ENCODE peak calls at places on chromosomes 6 and 20, in eight cellular contexts. D is GM23248, N is SK-N-SH, P is PC-3, W is GM23338, E is MM.1S, A is hepatocyte, Z is HCT116. C is an unnamed sample.

GRCh38 chr6:108807928-108808327 is 40.3 kb upstream of the ARMC2 start:
- DNase-seq in A (no peak), D (no peak), N (no peak), W (no peak), Z (no peak), E (no peak), P (no peak), C (no peak)

GRCh38 chr20:40650707-40651106 is 38.3 kb downstream of the MAFB start:
- DNase-seq in Z (no peak), N (no peak), E (no peak), A (no peak), W (no peak), P (no peak), D (no peak), C (no peak)

GRCh38 chr20:4937422-4938319 is 63.6 kb downstream of the SLC23A2 start:
- DNase-seq in W (peak; percentile 16), E (no peak), Z (no peak), A (peak; percentile 27), N (no peak), P (peak; percentile 57), D (no peak), C (no peak)

GRCh38 chr20:58913079-58913478 is 60.6 kb downstream of the GNAS start:
- DNase-seq in E (no peak), D (no peak), P (no peak), A (no peak), N (no peak), Z (no peak), W (no peak), C (no peak)

GRCh38 chr20:47464380-47465101 is 37.1 kb upstream of the NCOA3 start:
- DNase-seq in E (no peak), D (peak; percentile 96), P (peak; percentile 100), Z (peak; percentile 36), N (peak; percentile 22), A (peak; percentile 93), W (peak; percentile 28), C (no peak)

GRCh38 chr6:6714498-6715360 is 126.2 kb downstream of the LY86 start:
- DNase-seq in E (no peak), D (no peak), A (no peak), N (no peak), Z (no peak), P (no peak), W (no peak), C (no peak)

GRCh38 chr6:81465859-81466258 is 286.6 kb downstream of the TENT5A start:
- DNase-seq in W (peak; percentile 66), N (peak; percentile 3), Z (peak; percentile 37), D (peak; percentile 66), A (peak; percentile 15), P (peak; percentile 49), E (peak; percentile 17), C (peak; percentile 47)

GRCh38 chr6:84346372-84346771 is 118.9 kb upstream of the CEP162 start:
- DNase-seq in Z (no peak), A (no peak), E (no peak), D (peak; percentile 45), W (peak; percentile 28), N (peak; percentile 4), P (peak; percentile 11), C (no peak)

GRCh38 chr20:41005361-41005729 is 23.3 kb upstream of the TOP1 start:
- DNase-seq in N (no peak), A (peak; percentile 86), W (no peak), E (no peak), D (peak; percentile 94), P (peak; percentile 99), Z (peak; percentile 74), C (no peak)

GRCh38 chr20:23434521-23435313 is 4.8 kb upstream of the CSTL1 start:
- DNase-seq in W (no peak), E (no peak), N (no peak), Z (no peak), D (no peak), P (no peak), A (no peak), C (no peak)

GRCh38 chr6:121732641-121733040 is 297.2 kb downstream of the GJA1 start:
- DNase-seq in A (no peak), D (no peak), E (no peak), N (no peak), Z (no peak), P (no peak), W (no peak), C (no peak)

GRCh38 chr6:20564269-20564668 is 30.0 kb downstream of the CDKAL1 start:
- DNase-seq in N (no peak), D (peak; percentile 33), W (no peak), Z (peak; percentile 19), P (peak; percentile 67), E (peak; percentile 26), A (no peak), C (peak; percentile 15)

GRCh38 chr6:123829302-123829953 is 25.8 kb downstream of the NKAIN2 start:
- DNase-seq in W (no peak), D (peak; percentile 61), E (no peak), P (no peak), N (no peak), A (no peak), Z (no peak), C (no peak)

GRCh38 chr6:136989591-136990578 is 54.9 kb downstream of the IL20RA start:
- DNase-seq in W (peak; percentile 82), D (peak; percentile 28), N (peak; percentile 87), Z (no peak), E (no peak), A (peak; percentile 28), P (no peak), C (peak; percentile 58)

GRCh38 chr6:35876902-35877301 is 44.0 kb downstream of the SRPK1 start:
- DNase-seq in P (no peak), D (no peak), A (no peak), Z (no peak), N (no peak), E (no peak), W (no peak), C (peak; percentile 60)

GRCh38 chr6:100468966-100469859 is 4.5 kb upstream of the SIM1 start:
- DNase-seq in A (no peak), E (no peak), W (peak; percentile 61), D (no peak), P (no peak), Z (no peak), N (no peak), C (peak; percentile 63)

GRCh38 chr6:100467144-100468012 is 2.7 kb upstream of the SIM1 start:
- DNase-seq in W (peak; percentile 44), A (no peak), D (no peak), N (no peak), P (no peak), E (no peak), Z (no peak), C (peak; percentile 46)

GRCh38 chr6:100465701-100466409 is 1.1 kb upstream of the SIM1 start:
- DNase-seq in A (no peak), N (no peak), D (peak; percentile 37), E (no peak), Z (no peak), P (no peak), W (peak; percentile 25), C (peak; percentile 61)

GRCh38 chr6:100466410-100467143 is 1.9 kb upstream of the SIM1 start:
- DNase-seq in P (no peak), A (no peak), Z (no peak), N (no peak), W (peak; percentile 73), D (no peak), E (no peak), C (peak; percentile 56)

DNA sequence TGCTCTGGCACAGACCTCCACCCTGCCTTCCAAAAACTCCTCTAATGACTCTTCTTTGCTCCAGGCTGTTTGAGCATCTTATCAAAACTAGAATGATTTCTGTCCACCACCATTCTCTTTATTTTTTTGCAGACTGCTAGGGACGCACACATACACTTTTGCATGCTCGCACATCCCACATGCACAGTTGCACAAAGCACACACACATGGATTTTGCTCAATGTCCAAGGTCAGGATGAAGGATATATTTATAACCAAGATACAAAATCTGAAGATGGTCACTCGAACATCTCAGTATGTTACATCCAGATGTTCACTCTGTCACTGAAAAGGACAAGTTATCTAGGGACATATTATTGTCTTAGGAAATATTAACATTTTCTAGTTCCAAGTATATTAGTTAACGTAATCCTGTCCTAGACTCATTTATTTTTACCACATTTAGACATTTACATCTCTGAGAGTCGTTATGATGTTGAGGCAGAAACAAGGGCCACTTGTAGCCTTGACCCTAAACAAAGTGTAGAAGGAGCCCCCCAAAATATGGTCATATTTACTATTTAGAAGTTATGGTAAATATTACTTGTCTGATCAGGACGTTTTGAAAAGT is 3.4 kb upstream of the SIM1 start:
- DNase-seq in D (no peak), N (no peak), W (no peak), A (no peak), P (no peak), E (no peak), Z (no peak), C (no peak)
- H3K27me3 ChIP-seq in D (no peaks in the 10 kb centered on the region), N (peaks cover 82% of the 10 kb centered on the region), W (peaks cover 99% of the 10 kb centered on the region), A (peaks cover 100% of the 10 kb centered on the region), P (no peaks in the 10 kb centered on the region), E (peaks cover 26% of the 10 kb centered on the region), Z (no peaks in the 10 kb centered on the region), C (peaks cover 100% of the 10 kb centered on the region)

DNA sequence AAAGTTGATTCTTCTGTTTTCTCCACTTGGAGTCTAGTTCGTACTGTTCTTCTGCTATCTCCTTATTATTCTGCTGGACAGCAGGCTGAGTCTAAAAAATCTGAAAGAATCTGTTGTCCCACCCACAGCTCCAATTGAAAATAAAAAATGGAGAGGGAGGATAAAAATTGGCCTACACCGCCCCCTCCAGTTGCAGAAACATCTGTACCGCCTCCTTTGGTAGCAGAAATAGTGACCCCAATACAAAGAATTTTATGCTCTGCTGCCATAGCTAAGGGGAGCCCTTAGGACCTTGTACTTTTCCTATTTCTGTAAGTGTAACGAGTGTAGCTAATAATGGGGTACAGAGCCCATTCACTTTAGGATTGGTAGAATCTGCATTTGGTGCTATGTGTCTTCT is 4.9 kb upstream of the FKBP1A start:
- DNase-seq in E (no peak), A (no peak), W (peak; percentile 42), Z (no peak), D (no peak), P (no peak), N (no peak), C (no peak)
- TF ChIP-seq EZH2phosphoT487 in E (no peak), A (no peak), W (no peak), Z (no peak), D (no peak), P (no peak), N (no peak), C (no peak)

GRCh38 chr6:139295906-139296305 is 4.1 kb upstream of the TXLNB start:
- DNase-seq in Z (no peak), P (no peak), A (no peak), N (no peak), D (no peak), E (no peak), W (no peak), C (no peak)
- H3K4me2 ChIP-seq in Z (no peak overlapping the region), P (no peak overlapping the region), A (no peak overlapping the region), N (no peak overlapping the region), D (no peak overlapping the region), E (no peak overlapping the region), W (no peak overlapping the region), C (no peak overlapping the region)

DNA sequence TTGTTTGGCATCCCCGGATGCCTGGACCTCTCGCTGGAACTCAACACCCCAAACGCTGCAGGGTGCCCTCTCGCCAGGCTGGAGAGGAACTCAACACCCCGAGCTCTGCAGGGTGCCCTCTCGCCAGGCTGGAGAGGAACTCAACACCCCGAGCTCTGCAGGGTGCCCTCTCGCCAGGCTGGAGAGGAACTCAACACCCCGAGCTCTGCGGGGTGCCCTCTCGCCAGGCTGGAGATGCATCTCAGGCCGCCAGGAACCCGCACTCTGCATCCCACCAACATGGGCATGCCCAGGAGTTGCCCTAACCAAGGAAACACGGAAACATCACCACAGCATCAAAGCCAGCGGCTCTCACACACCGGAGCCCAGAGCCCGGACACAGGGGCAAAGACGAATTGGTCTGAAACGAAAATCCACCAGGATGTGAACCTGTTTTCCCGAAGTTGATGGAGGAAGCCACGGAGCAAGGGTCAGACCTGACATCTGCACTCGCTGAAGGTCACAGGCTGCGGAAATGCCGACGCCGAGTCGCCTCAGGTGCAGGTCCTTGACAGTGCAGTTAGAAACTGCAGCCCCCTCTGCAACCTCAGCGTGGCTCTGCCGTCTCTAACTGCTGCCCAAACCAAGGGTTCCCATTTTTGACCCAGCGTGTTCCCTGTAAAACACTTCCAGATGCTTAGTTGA is 37.5 kb downstream of the DLL1 start:
- DNase-seq in E (no peak), D (no peak), N (no peak), P (no peak), A (no peak), Z (no peak), W (no peak), C (no peak)
- H3K27me3 ChIP-seq in E (peaks cover 8% of the 10 kb centered on the region), D (peaks cover 5% of the 10 kb centered on the region), N (no peaks in the 10 kb centered on the region), P (no peaks in the 10 kb centered on the region), A (no peaks in the 10 kb centered on the region), Z (no peaks in the 10 kb centered on the region), W (no peaks in the 10 kb centered on the region), C (no peaks in the 10 kb centered on the region)

C was measured in neural progenitor cell.